ENCODE peak calls at places on chromosomes 4 and X, in seven cellular contexts. N, R, L, Y, Z, J and H are unnamed samples.

GRCh38 chrX:134013092-134013497 is 27.7 kb upstream of the GPC3 start:
- DNase-seq in N (no peak), R (no peak), L (no peak), Y (no peak), Z (no peak), J (peak), H (no peak)

GRCh38 chr4:48651869-48652447 is 128.1 kb downstream of the FRYL start:
- DNase-seq in N (no peak), R (no peak), L (no peak), Y (no peak), Z (no peak), J (no peak), H (peak)

GRCh38 chr4:13386405-13387107 is 97.6 kb downstream of the RAB28 start:
- DNase-seq in N (no peak), R (no peak), L (no peak), Y (no peak), Z (no peak), J (no peak), H (peak)

GRCh38 chr4:122091836-122092235 is 60.3 kb upstream of the BLTP1 start:
- DNase-seq in N (no peak), R (no peak), L (no peak), Y (no peak), Z (no peak), J (no peak), H (no peak)

GRCh38 chr4:80454040-80454439 is 118.5 kb downstream of the CFAP299 start:
- DNase-seq in N (no peak), R (no peak), L (no peak), Y (no peak), Z (no peak), J (peak), H (no peak)

GRCh38 chr4:10741221-10741620 is 56.7 kb upstream of the CLNK start:
- DNase-seq in N (no peak), R (no peak), L (no peak), Y (no peak), Z (no peak), J (peak), H (no peak)

GRCh38 chr4:67030636-67031035 is 514.7 kb downstream of the CENPC start:
- DNase-seq in N (no peak), R (no peak), L (no peak), Y (no peak), Z (no peak), J (no peak), H (no peak)

GRCh38 chrX:154439841-154440240 is 2.9 kb downstream of the GDI1 start:
- DNase-seq in N (no peak), R (no peak), L (no peak), Y (no peak), Z (no peak), J (no peak), H (no peak)

GRCh38 chr4:128347930-128348660 is 60.5 kb upstream of the PGRMC2 start:
- DNase-seq in N (no peak), R (no peak), L (no peak), Y (no peak), Z (no peak), J (no peak), H (no peak)

GRCh38 chrX:34900691-34901090 is 41.9 kb upstream of the FAM47B start:
- DNase-seq in N (no peak), R (no peak), L (no peak), Y (no peak), Z (no peak), J (no peak), H (no peak)

GRCh38 chrX:70476166-70476933 is 31.7 kb downstream of the DLG3 start:
- DNase-seq in N (no peak), R (no peak), L (no peak), Y (no peak), Z (no peak), J (no peak), H (no peak)

GRCh38 chrX:2572740-2573139 is 72.0 kb upstream of the DHRSX start:
- DNase-seq in N (no peak), R (no peak), L (no peak), Y (no peak), Z (no peak), J (peak), H (no peak)

GRCh38 chrX:69152398-69152797 is 12.9 kb downstream of the PJA1 start:
- DNase-seq in N (peak), R (no peak), L (no peak), Y (peak), Z (no peak), J (no peak), H (no peak)

GRCh38 chr4:128861856-128862518 is 52.5 kb downstream of the JADE1 start:
- DNase-seq in N (no peak), R (no peak), L (no peak), Y (no peak), Z (no peak), J (no peak), H (no peak)

GRCh38 chr4:111064342-111064993 is 441.6 kb upstream of the PITX2 start:
- DNase-seq in N (no peak), R (no peak), L (peak), Y (no peak), Z (no peak), J (peak), H (peak)

GRCh38 chr4:4424499-4425115 is 37.7 kb downstream of the NSG1 start:
- DNase-seq in N (no peak), R (no peak), L (no peak), Y (no peak), Z (no peak), J (no peak), H (no peak)

GRCh38 chr4:87849612-87850011 is 16.8 kb downstream of the MEPE start:
- DNase-seq in N (no peak), R (no peak), L (no peak), Y (no peak), Z (no peak), J (peak), H (peak)

GRCh38 chr4:57442834-57443291 is 332.7 kb upstream of the IGFBP7 start:
- DNase-seq in N (no peak), R (peak), L (no peak), Y (peak), Z (peak), J (peak), H (no peak)

GRCh38 chr4:158999166-158999682 is 103.7 kb upstream of the RAPGEF2 start:
- DNase-seq in N (no peak), R (no peak), L (no peak), Y (no peak), Z (no peak), J (no peak), H (no peak)

GRCh38 chr4:105786748-105787147 is 78.2 kb downstream of the GSTCD start:
- DNase-seq in N (no peak), R (no peak), L (no peak), Y (no peak), Z (no peak), J (no peak), H (no peak)